ENCODE peak calls at places on chromosomes 4 and X, in five cellular contexts. Y is H9, G is GM10248, K is lower leg skin, Q is lung. R is an unnamed sample.

GRCh38 chr4:139014391-139015268 is 951 bp upstream of the NOCT start:
- DNase-seq in Y (no peak), G (peak; percentile 30), K (no peak), Q (peak; percentile 29), R (peak; percentile 48)

GRCh38 chr4:40875507-40876150 is 125.9 kb downstream of the NSUN7 start:
- DNase-seq in Y (no peak), G (no peak), K (no peak), Q (no peak), R (no peak)

GRCh38 chr4:111330786-111331185 is 707.9 kb upstream of the PITX2 start:
- DNase-seq in Y (no peak), G (no peak), K (no peak), Q (no peak), R (no peak)

GRCh38 chr4:52201705-52202104 is 150.6 kb downstream of the SPATA18 start:
- DNase-seq in Y (no peak), G (no peak), K (no peak), Q (no peak), R (no peak)

GRCh38 chr4:173242466-173243250 is 74.0 kb downstream of the GALNT7 start:
- DNase-seq in Y (no peak), G (no peak), K (no peak), Q (no peak), R (no peak)

GRCh38 chr4:125735107-125735506 is 420.4 kb downstream of the FAT4 start:
- DNase-seq in Y (peak; percentile 49), G (no peak), K (no peak), Q (peak; percentile 59), R (no peak)

GRCh38 chrX:119399772-119400101 is 601 bp downstream of the SLC25A43 start:
- DNase-seq in Y (no peak), G (no peak), K (no peak), Q (no peak), R (no peak)

GRCh38 chr4:161894014-161894413 is 269.8 kb downstream of the FSTL5 start:
- DNase-seq in Y (no peak), G (no peak), K (no peak), Q (no peak), R (no peak)

GRCh38 chrX:153939573-153939972 is 4.7 kb upstream of the NAA10 start:
- DNase-seq in Y (no peak), G (no peak), K (no peak), Q (no peak), R (no peak)

GRCh38 chrX:40279762-40280161 is 182.0 kb upstream of the BCOR start:
- DNase-seq in Y (no peak), G (no peak), K (no peak), Q (no peak), R (no peak)

GRCh38 chr4:89724716-89725115 is 112.2 kb downstream of the SNCA start:
- DNase-seq in Y (no peak), G (no peak), K (no peak), Q (no peak), R (no peak)

GRCh38 chrX:334971-335757 is 16.6 kb upstream of the GTPBP6 start:
- DNase-seq in Y (no peak), G (no peak), K (no peak), Q (no peak), R (no peak)

GRCh38 chrX:69222103-69223090 is 57.1 kb upstream of the PJA1 start:
- DNase-seq in Y (peak; percentile 88), G (peak; percentile 73), K (peak; percentile 92), Q (peak; percentile 66), R (peak; percentile 79)

GRCh38 chrX:17700976-17701375 is 36.3 kb upstream of the SCML1 start:
- DNase-seq in Y (no peak), G (no peak), K (no peak), Q (no peak), R (no peak)

GRCh38 chr4:6469898-6470501 is 2.4 kb downstream of the PPP2R2C start:
- DNase-seq in Y (peak; percentile 20), G (no peak), K (peak; percentile 50), Q (no peak), R (no peak)

GRCh38 chrX:15319075-15319474 is 3.6 kb upstream of the ASB11 start:
- DNase-seq in Y (no peak), G (no peak), K (no peak), Q (no peak), R (no peak)

GRCh38 chr4:112036881-112037280 is 108.4 kb upstream of the FAM241A start:
- DNase-seq in Y (no peak), G (no peak), K (no peak), Q (no peak), R (no peak)

GRCh38 chrX:141989802-141990201 is 86.1 kb downstream of the MAGEC1 start:
- DNase-seq in Y (no peak), G (no peak), K (no peak), Q (no peak), R (no peak)

GRCh38 chr4:73648478-73648877 is 28.2 kb upstream of the RASSF6 start:
- DNase-seq in Y (no peak), G (no peak), K (no peak), Q (no peak), R (no peak)

GRCh38 chrX:86148024-86148511 is at the start of gene DACH2:
- DNase-seq in Y (peak; percentile 92), G (peak; percentile 37), K (peak; percentile 92), Q (peak; percentile 64), R (peak; percentile 68)

GRCh38 chr4:8637456-8637984 is 45.0 kb downstream of the CPZ start:
- DNase-seq in Y (no peak), G (no peak), K (peak; percentile 42), Q (no peak), R (no peak)

GRCh38 chrX:86047174-86047991 is at the start of gene CHM:
- DNase-seq in Y (peak; percentile 67), G (peak; percentile 65), K (peak; percentile 90), Q (peak; percentile 72), R (peak; percentile 60)

GRCh38 chr4:2007804-2008670 is 737 bp downstream of the NELFA start:
- DNase-seq in Y (no peak), G (no peak), K (no peak), Q (no peak), R (peak; percentile 40)

GRCh38 chrX:116239944-116240391 is 69.4 kb downstream of the AGTR2 start:
- DNase-seq in Y (no peak), G (no peak), K (no peak), Q (no peak), R (no peak)

DNA sequence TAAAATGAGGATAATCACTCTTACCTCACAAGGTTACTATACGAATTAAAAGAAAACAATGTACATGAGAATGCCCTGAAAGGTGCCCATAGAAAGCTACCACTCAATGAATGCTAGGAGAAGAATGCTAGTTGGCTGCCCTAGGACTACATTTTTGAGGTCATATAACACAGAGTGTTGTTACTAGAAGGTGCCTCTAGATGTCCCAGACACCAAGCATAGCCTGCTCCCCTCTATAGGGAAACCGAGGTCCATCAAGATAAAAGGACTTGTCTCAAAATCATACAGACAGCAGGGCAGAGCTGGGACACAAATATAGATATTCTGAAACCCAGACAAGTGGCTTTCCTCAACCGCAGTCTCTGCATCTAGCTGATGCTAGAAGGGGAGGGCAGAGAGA is 147.0 kb upstream of the ARHGEF9 start:
- DNase-seq in Y (no peak), G (no peak), K (no peak), Q (no peak), R (no peak)
- TF ChIP-seq CTCF in Y (no peak), G (no peak), K (no peak), Q (no peak), R (no peak)

DNA sequence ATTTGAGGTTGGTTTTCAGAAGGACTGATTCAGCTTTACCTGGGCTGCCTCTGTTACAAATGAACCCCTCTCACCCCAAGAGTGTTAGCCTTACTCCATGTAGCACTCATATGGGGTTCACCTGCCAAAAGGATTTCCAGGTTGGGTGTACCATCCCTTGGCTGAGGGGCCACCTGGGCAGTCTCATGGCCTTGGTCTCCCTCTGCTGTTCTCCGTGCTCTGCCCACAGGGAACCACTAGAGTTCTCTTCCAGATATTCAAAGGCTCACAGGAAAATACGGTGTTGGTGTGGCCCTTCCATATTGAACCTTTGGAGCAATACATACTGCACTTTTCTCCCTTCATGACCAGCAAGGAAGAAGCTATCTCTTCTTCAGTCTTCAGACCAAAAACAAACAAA is 18.0 kb upstream of the PRDM5 start:
- DNase-seq in Y (no peak), G (no peak), K (no peak), Q (no peak), R (no peak)
- TF ChIP-seq CTCF in Y (no peak), G (no peak), K (no peak), Q (no peak), R (no peak)

DNA sequence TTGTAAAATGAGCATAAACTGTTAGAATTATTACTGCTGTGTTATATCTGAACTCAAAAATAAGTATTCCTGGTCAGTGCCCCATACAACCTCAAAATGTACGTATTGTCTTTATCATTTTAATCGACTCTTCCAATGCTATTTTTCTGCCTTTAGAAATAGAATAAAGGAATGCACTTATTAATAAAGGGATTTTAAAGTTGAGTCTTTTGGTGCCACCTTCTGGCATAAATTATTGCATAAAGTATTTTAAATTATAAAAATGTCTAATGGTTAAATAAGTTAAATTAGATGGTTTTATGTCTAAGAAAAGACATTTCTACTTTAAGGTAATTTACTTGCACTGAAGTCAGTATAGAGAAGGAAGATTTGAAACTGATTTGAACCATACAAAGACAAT is 424.0 kb upstream of the NDST4 start:
- DNase-seq in Y (no peak), G (no peak), K (no peak), Q (no peak), R (no peak)
- TF ChIP-seq CTCF in Y (no peak), G (peak; percentile 20), K (no peak), Q (no peak), R (no peak)

DNA sequence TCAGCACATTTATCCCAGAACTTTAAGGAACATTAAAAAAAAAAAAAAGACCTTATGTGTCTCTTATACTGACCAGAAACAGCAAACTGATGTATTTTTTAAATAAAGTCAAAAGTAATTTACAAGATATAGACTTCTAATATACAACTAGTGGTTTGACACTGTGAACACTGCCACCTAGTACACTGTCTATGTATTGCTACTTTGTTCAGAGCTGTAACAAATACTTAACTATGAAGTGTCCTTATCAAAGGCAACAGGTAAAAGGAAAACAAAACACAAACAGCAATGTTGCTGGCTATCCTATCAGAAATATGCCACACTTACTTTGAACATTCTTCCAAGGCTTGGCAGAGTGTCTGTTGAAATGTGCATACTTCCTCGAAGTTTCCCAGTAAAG is 60.4 kb downstream of the CD40LG start:
- DNase-seq in Y (no peak), G (peak; percentile 11), K (no peak), Q (no peak), R (no peak)
- TF ChIP-seq CTCF in Y (peak; percentile 51), G (peak; percentile 36), K (no peak), Q (no peak), R (peak; percentile 55)

DNA sequence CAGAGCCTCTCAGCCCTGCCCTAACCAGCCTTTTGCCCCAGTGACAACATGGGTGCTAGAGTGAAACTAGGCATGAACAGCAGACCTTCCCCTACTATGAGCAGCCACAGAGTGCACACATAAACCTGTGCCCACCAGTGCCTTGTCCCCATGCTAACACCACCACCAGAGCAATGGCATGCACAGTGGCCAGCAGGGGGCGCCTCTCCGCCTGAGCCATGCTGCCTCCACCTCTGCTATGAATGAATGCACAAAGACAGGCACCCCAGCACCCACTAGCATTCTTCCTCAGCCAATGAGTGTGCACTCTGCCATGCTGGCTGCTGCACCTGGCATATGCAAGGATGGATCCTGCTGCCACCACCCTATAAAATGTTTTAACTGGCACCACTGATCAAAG is 286.9 kb upstream of the FGF16 start:
- DNase-seq in Y (peak; percentile 65), G (no peak), K (no peak), Q (no peak), R (no peak)
- TF ChIP-seq CTCF in Y (peak; percentile 65), G (peak; percentile 14), K (no peak), Q (no peak), R (peak; percentile 56)

R was measured in GM13977.